ENCODE peak calls at places on chromosomes 5 and 9, in four cellular contexts. R, Y, U and T are unnamed samples.
A peak's percentile ranks its signal among the peaks of the same experiment; 100 is the strongest.

GRCh38 chr5:34736445-34737119 is 80.5 kb downstream of the RAI14 start:
- DNase-seq in R (no peak), Y (no peak), U (no peak), T (peak; percentile 75)

GRCh38 chr5:34530637-34531036 is 125.5 kb upstream of the RAI14 start:
- DNase-seq in R (no peak), Y (no peak), U (no peak), T (no peak)

GRCh38 chr5:112208699-112209615 is 210.1 kb downstream of the EPB41L4A start:
- DNase-seq in R (no peak), Y (no peak), U (no peak), T (no peak)

GRCh38 chr9:12935714-12936113 is 160.9 kb downstream of the LURAP1L start:
- DNase-seq in R (peak; percentile 93), Y (no peak), U (no peak), T (peak; percentile 21)

GRCh38 chr5:138654281-138654867 is 79.2 kb upstream of the HSPA9 start:
- DNase-seq in R (peak; percentile 39), Y (no peak), U (peak; percentile 81), T (no peak)

GRCh38 chr5:172939561-172939960 is 19.7 kb upstream of the RPL26L1 start:
- DNase-seq in R (no peak), Y (peak; percentile 61), U (no peak), T (no peak)

GRCh38 chr9:129273941-129274709 is 96.1 kb upstream of the IER5L start:
- DNase-seq in R (no peak), Y (no peak), U (no peak), T (no peak)

GRCh38 chr5:141760753-141761152 is 78.7 kb upstream of the ARAP3 start:
- DNase-seq in R (no peak), Y (no peak), U (no peak), T (no peak)

GRCh38 chr5:159021360-159022177 is 78.1 kb downstream of the EBF1 start:
- DNase-seq in R (peak; percentile 63), Y (no peak), U (no peak), T (peak; percentile 67)